ENCODE peak calls at places on chromosomes 12 and 14, in seven cellular contexts. One of them, this sample, is unnamed.

GRCh38 chr12:132454154-132454948 is 35.6 kb upstream of the FBRSL1 start:
- DNase-seq in nephron progenitor cell: no peak
- DNase-seq in OCI-LY7: no peak
- DNase-seq in epithelial cell of esophagus: no peak
- DNase-seq in lower leg skin: no peak
- DNase-seq in psoas muscle: no peak
- DNase-seq in foreskin keratinocyte: no peak
- DNase-seq in this sample: no peak

GRCh38 chr14:44847910-44848309 is 113.8 kb downstream of the KLHL28 start:
- DNase-seq in nephron progenitor cell: no peak
- DNase-seq in OCI-LY7: no peak
- DNase-seq in epithelial cell of esophagus: peak; percentile 43
- DNase-seq in lower leg skin: no peak
- DNase-seq in psoas muscle: no peak
- DNase-seq in foreskin keratinocyte: peak; percentile 17
- DNase-seq in this sample: no peak

GRCh38 chr12:89016970-89017778 is 335.1 kb downstream of the DUSP6 start:
- DNase-seq in nephron progenitor cell: peak; percentile 44
- DNase-seq in OCI-LY7: peak; percentile 71
- DNase-seq in epithelial cell of esophagus: peak; percentile 77
- DNase-seq in lower leg skin: no peak
- DNase-seq in psoas muscle: peak; percentile 15
- DNase-seq in foreskin keratinocyte: peak; percentile 44
- DNase-seq in this sample: peak; percentile 29

GRCh38 chr14:74645735-74646134 is 33.7 kb upstream of the LTBP2 start:
- DNase-seq in nephron progenitor cell: no peak
- DNase-seq in OCI-LY7: no peak
- DNase-seq in epithelial cell of esophagus: no peak
- DNase-seq in lower leg skin: peak; percentile 79
- DNase-seq in psoas muscle: no peak
- DNase-seq in foreskin keratinocyte: no peak
- DNase-seq in this sample: no peak

GRCh38 chr14:72590577-72590976 is 303.3 kb downstream of the DPF3 start:
- DNase-seq in nephron progenitor cell: no peak
- DNase-seq in OCI-LY7: no peak
- DNase-seq in epithelial cell of esophagus: no peak
- DNase-seq in lower leg skin: peak; percentile 23
- DNase-seq in psoas muscle: no peak
- DNase-seq in foreskin keratinocyte: no peak
- DNase-seq in this sample: no peak

GRCh38 chr14:78836777-78837176 is 666.6 kb downstream of the NRXN3 start:
- DNase-seq in nephron progenitor cell: peak; percentile 71
- DNase-seq in OCI-LY7: peak; percentile 39
- DNase-seq in epithelial cell of esophagus: peak; percentile 79
- DNase-seq in lower leg skin: no peak
- DNase-seq in psoas muscle: peak; percentile 12
- DNase-seq in foreskin keratinocyte: peak; percentile 18
- DNase-seq in this sample: peak; percentile 22

GRCh38 chr12:103966736-103967135 is 1.1 kb downstream of the TDG start:
- DNase-seq in nephron progenitor cell: no peak
- DNase-seq in OCI-LY7: no peak
- DNase-seq in epithelial cell of esophagus: no peak
- DNase-seq in lower leg skin: no peak
- DNase-seq in psoas muscle: no peak
- DNase-seq in foreskin keratinocyte: no peak
- DNase-seq in this sample: no peak

GRCh38 chr14:100891051-100891450 is 12.5 kb downstream of the RTL1 start:
- DNase-seq in nephron progenitor cell: no peak
- DNase-seq in OCI-LY7: no peak
- DNase-seq in epithelial cell of esophagus: no peak
- DNase-seq in lower leg skin: peak; percentile 77
- DNase-seq in psoas muscle: no peak
- DNase-seq in foreskin keratinocyte: no peak
- DNase-seq in this sample: no peak

GRCh38 chr12:57852195-57852594 is 5.7 kb upstream of the CTDSP2 start:
- DNase-seq in nephron progenitor cell: no peak
- DNase-seq in OCI-LY7: no peak
- DNase-seq in epithelial cell of esophagus: no peak
- DNase-seq in lower leg skin: no peak
- DNase-seq in psoas muscle: no peak
- DNase-seq in foreskin keratinocyte: no peak
- DNase-seq in this sample: no peak

GRCh38 chr12:16036073-16036472 is 124.9 kb downstream of the DERA start:
- DNase-seq in nephron progenitor cell: no peak
- DNase-seq in OCI-LY7: no peak
- DNase-seq in epithelial cell of esophagus: no peak
- DNase-seq in lower leg skin: no peak
- DNase-seq in psoas muscle: no peak
- DNase-seq in foreskin keratinocyte: no peak
- DNase-seq in this sample: no peak

GRCh38 chr14:94474581-94475031 is 1.4 kb downstream of the SERPINA9 start:
- DNase-seq in nephron progenitor cell: no peak
- DNase-seq in OCI-LY7: no peak
- DNase-seq in epithelial cell of esophagus: peak; percentile 29
- DNase-seq in lower leg skin: peak; percentile 52
- DNase-seq in psoas muscle: no peak
- DNase-seq in foreskin keratinocyte: peak; percentile 57
- DNase-seq in this sample: no peak

GRCh38 chr12:41190360-41190759 is 2.2 kb downstream of the PDZRN4 start:
- DNase-seq in nephron progenitor cell: peak; percentile 29
- DNase-seq in OCI-LY7: no peak
- DNase-seq in epithelial cell of esophagus: peak; percentile 22
- DNase-seq in lower leg skin: no peak
- DNase-seq in psoas muscle: no peak
- DNase-seq in foreskin keratinocyte: peak; percentile 22
- DNase-seq in this sample: peak; percentile 2
- TF ChIP-seq CTCF in nephron progenitor cell: peak; percentile 64
- TF ChIP-seq CTCF in OCI-LY7: peak; percentile 66
- TF ChIP-seq CTCF in epithelial cell of esophagus: peak; percentile 59
- TF ChIP-seq CTCF in lower leg skin: no peak
- TF ChIP-seq CTCF in psoas muscle: no peak
- TF ChIP-seq CTCF in foreskin keratinocyte: peak; percentile 66
- TF ChIP-seq CTCF in this sample: peak; percentile 7

DNA sequence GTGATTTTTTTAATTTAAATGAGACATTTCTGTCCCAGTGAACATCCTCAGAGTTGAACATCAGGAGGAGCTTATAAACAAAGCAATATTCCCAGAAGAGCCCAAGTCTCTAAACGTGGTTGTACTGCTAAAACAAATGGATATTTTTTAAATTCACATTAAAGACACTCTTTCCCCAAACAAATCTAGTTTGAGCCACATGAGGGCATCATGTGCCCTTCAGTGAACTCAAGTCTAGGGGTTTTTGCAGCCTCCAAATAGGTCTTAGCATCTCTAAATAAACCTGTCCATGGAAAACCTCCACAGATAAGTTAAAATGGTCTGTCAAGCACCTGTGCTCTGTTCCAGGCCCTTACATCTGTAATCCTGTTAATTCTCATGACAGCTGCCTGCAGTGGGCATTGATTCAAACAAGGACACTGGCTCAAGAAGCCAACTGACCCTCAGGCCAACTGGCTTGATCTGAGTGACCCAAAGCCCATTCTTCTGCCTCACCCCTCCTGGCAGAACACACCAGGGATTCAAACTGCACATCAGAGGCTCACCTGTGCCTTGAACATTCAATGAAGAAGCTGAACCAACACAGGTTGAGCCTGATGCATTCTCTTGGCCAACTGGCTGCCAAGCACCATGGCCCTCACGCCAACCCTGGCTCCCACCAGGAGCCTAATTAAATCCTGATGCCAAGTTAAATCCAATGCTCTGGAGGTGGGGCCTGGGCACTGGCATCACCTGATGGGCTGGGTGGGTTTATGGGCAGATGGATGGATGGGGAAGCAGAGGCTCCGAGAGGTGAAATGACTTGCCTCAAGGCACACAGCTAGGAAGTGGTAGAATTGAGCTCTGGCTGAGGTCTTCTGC is 8.6 kb downstream of the ISCU start:
- DNase-seq in nephron progenitor cell: no peak
- DNase-seq in OCI-LY7: peak; percentile 75
- DNase-seq in epithelial cell of esophagus: peak; percentile 38
- DNase-seq in lower leg skin: peak; percentile 70
- DNase-seq in psoas muscle: no peak
- DNase-seq in foreskin keratinocyte: no peak
- DNase-seq in this sample: no peak
- TF ChIP-seq CTCF in nephron progenitor cell: peak; percentile 36
- TF ChIP-seq CTCF in OCI-LY7: peak; percentile 76
- TF ChIP-seq CTCF in epithelial cell of esophagus: peak; percentile 22
- TF ChIP-seq CTCF in lower leg skin: no peak
- TF ChIP-seq CTCF in psoas muscle: no peak
- TF ChIP-seq CTCF in foreskin keratinocyte: peak; percentile 65
- TF ChIP-seq CTCF in this sample: peak; percentile 40

GRCh38 chr14:23115492-23115850 is 3.6 kb downstream of the CEBPE start:
- DNase-seq in nephron progenitor cell: no peak
- DNase-seq in OCI-LY7: no peak
- DNase-seq in epithelial cell of esophagus: no peak
- DNase-seq in lower leg skin: no peak
- DNase-seq in psoas muscle: no peak
- DNase-seq in foreskin keratinocyte: no peak
- DNase-seq in this sample: no peak

GRCh38 chr14:23114120-23114458 is 5.0 kb downstream of the CEBPE start:
- DNase-seq in nephron progenitor cell: no peak
- DNase-seq in OCI-LY7: no peak
- DNase-seq in epithelial cell of esophagus: no peak
- DNase-seq in lower leg skin: peak; percentile 62
- DNase-seq in psoas muscle: no peak
- DNase-seq in foreskin keratinocyte: no peak
- DNase-seq in this sample: no peak

GRCh38 chr14:23115918-23116317 is 3.1 kb downstream of the CEBPE start:
- DNase-seq in nephron progenitor cell: no peak
- DNase-seq in OCI-LY7: no peak
- DNase-seq in epithelial cell of esophagus: no peak
- DNase-seq in lower leg skin: no peak
- DNase-seq in psoas muscle: no peak
- DNase-seq in foreskin keratinocyte: no peak
- DNase-seq in this sample: no peak

GRCh38 chr14:23113346-23114119 is 5.5 kb downstream of the CEBPE start:
- DNase-seq in nephron progenitor cell: peak; percentile 29
- DNase-seq in OCI-LY7: no peak
- DNase-seq in epithelial cell of esophagus: no peak
- DNase-seq in lower leg skin: peak; percentile 66
- DNase-seq in psoas muscle: no peak
- DNase-seq in foreskin keratinocyte: no peak
- DNase-seq in this sample: peak; percentile 5

DNA sequence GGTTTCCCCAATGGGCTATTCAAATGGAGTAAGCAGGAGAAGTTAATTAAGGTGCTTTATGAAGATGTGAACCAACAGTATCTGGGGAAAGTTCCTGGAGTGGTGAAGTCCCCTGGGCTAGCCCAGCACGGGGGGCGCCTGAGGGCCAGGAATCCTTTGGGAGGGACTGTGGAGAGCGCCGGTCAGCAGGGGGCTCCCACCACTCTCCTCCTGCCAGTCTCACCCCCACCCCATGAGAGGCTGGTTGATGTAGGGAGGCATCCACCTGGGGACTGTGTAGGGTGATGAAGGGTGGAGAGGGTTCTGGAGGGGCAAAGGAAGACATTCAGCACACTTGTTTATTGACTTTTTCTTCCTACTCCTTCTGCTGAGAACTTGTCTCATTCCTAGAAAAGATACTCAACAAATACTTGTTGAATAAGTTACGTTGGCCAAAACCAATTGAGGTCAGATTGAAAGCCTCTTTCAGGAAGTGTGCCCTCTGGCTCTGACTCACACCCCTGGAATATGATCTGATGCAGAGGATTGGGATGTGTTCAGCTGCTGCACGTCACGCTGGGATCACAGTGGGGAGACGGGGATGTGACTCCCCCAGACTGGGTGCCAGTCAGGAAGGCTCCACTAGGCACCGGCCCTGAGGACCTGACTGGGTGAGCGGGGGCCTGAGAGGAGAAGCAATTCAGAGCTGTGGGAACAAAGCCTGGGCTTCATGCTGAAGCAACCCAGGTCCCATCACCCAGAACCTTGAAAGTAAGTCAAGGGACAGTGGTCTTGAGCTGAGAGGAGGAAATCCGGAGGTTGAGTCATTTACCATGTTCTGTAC is 4.2 kb downstream of the CEBPE start:
- DNase-seq in nephron progenitor cell: no peak
- DNase-seq in OCI-LY7: no peak
- DNase-seq in epithelial cell of esophagus: peak; percentile 94
- DNase-seq in lower leg skin: peak; percentile 77
- DNase-seq in psoas muscle: peak; percentile 52
- DNase-seq in foreskin keratinocyte: peak; percentile 95
- DNase-seq in this sample: no peak
- TF ChIP-seq CTCF in nephron progenitor cell: no peak
- TF ChIP-seq CTCF in OCI-LY7: no peak
- TF ChIP-seq CTCF in epithelial cell of esophagus: no peak
- TF ChIP-seq CTCF in lower leg skin: no peak
- TF ChIP-seq CTCF in psoas muscle: no peak
- TF ChIP-seq CTCF in foreskin keratinocyte: no peak
- TF ChIP-seq CTCF in this sample: no peak

DNA sequence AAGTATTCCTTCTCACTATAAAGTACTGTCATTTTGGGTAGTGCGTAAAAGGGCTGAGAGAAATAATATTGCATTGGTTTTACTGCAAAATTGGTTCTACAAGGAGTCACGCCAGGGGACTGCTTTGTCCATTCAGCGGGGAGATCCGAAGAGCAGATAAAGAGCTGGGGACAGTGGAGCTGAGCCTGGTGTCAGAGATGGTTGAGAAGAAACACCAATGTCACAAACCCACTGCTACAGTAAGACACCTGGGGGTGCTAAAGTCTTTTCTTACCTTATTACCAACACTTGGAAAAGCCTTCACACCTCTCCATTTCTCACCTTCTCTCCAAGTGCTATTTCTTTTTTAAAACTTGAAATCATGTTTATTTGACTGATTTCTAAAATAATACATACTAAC is 14.1 kb downstream of the IL31 start:
- DNase-seq in nephron progenitor cell: no peak
- DNase-seq in OCI-LY7: peak; percentile 23
- DNase-seq in epithelial cell of esophagus: no peak
- DNase-seq in lower leg skin: no peak
- DNase-seq in psoas muscle: no peak
- DNase-seq in foreskin keratinocyte: no peak
- DNase-seq in this sample: no peak
- TF ChIP-seq CTCF in nephron progenitor cell: no peak
- TF ChIP-seq CTCF in OCI-LY7: peak; percentile 63
- TF ChIP-seq CTCF in epithelial cell of esophagus: no peak
- TF ChIP-seq CTCF in lower leg skin: no peak
- TF ChIP-seq CTCF in psoas muscle: no peak
- TF ChIP-seq CTCF in foreskin keratinocyte: peak; percentile 44
- TF ChIP-seq CTCF in this sample: peak; percentile 16